ENCODE peak calls at places on chromosomes 11 and 22, in six cellular contexts. One of them, this sample, is unnamed.

GRCh38 chr22:40385041-40385782 is 14.8 kb downstream of the SGSM3 start:
- DNase-seq in cardiac fibroblast: no peak
- DNase-seq in GM06990: peak
- DNase-seq in left ventricle myocardium inferior: no peak
- DNase-seq in brain microvascular endothelial cell: no peak
- DNase-seq in HCT116: no peak
- DNase-seq in this sample: no peak

GRCh38 chr11:94770563-94771120 is 2.5 kb downstream of the AMOTL1 start:
- DNase-seq in HCT116: no peak
- DNase-seq in cardiac fibroblast: no peak
- DNase-seq in left ventricle myocardium inferior: no peak
- DNase-seq in brain microvascular endothelial cell: no peak
- DNase-seq in GM06990: no peak
- DNase-seq in this sample: no peak

GRCh38 chr11:35035894-35036408 is 103.0 kb upstream of the CD44 start:
- DNase-seq in HCT116: no peak
- DNase-seq in left ventricle myocardium inferior: no peak
- DNase-seq in cardiac fibroblast: peak
- DNase-seq in brain microvascular endothelial cell: peak
- DNase-seq in GM06990: peak
- DNase-seq in this sample: peak

GRCh38 chr11:1490651-1491050 is 4.1 kb upstream of the MOB2 start:
- DNase-seq in HCT116: no peak
- DNase-seq in brain microvascular endothelial cell: no peak
- DNase-seq in left ventricle myocardium inferior: no peak
- DNase-seq in GM06990: no peak
- DNase-seq in cardiac fibroblast: no peak
- DNase-seq in this sample: no peak

GRCh38 chr22:37212174-37212906 is at the start of gene SSTR3:
- DNase-seq in GM06990: no peak
- DNase-seq in brain microvascular endothelial cell: no peak
- DNase-seq in cardiac fibroblast: peak
- DNase-seq in HCT116: no peak
- DNase-seq in left ventricle myocardium inferior: no peak
- DNase-seq in this sample: no peak

GRCh38 chr11:73995731-73996130 is 13.1 kb upstream of the UCP2 start:
- DNase-seq in left ventricle myocardium inferior: no peak
- DNase-seq in cardiac fibroblast: no peak
- DNase-seq in HCT116: no peak
- DNase-seq in GM06990: no peak
- DNase-seq in brain microvascular endothelial cell: no peak
- DNase-seq in this sample: no peak

GRCh38 chr11:88402784-88403183 is 65.2 kb upstream of the CTSC start:
- DNase-seq in cardiac fibroblast: no peak
- DNase-seq in brain microvascular endothelial cell: peak
- DNase-seq in left ventricle myocardium inferior: no peak
- DNase-seq in HCT116: no peak
- DNase-seq in GM06990: no peak
- DNase-seq in this sample: no peak

GRCh38 chr11:842370-843002 is at the start of the genes POLR2L and TSPAN4:
- DNase-seq in brain microvascular endothelial cell: peak
- DNase-seq in left ventricle myocardium inferior: peak
- DNase-seq in HCT116: peak
- DNase-seq in GM06990: peak
- DNase-seq in cardiac fibroblast: peak
- DNase-seq in this sample: peak

GRCh38 chr11:112196519-112197087 is 21.3 kb downstream of the BCO2 start:
- DNase-seq in brain microvascular endothelial cell: no peak
- DNase-seq in GM06990: no peak
- DNase-seq in left ventricle myocardium inferior: no peak
- DNase-seq in cardiac fibroblast: no peak
- DNase-seq in HCT116: no peak
- DNase-seq in this sample: no peak

GRCh38 chr22:35894937-35895708 is 133.5 kb downstream of the RBFOX2 start:
- DNase-seq in brain microvascular endothelial cell: peak
- DNase-seq in cardiac fibroblast: peak
- DNase-seq in GM06990: no peak
- DNase-seq in HCT116: no peak
- DNase-seq in left ventricle myocardium inferior: no peak
- DNase-seq in this sample: peak

GRCh38 chr11:57207160-57207559 is 25.4 kb downstream of the LRRC55 start:
- DNase-seq in HCT116: no peak
- DNase-seq in cardiac fibroblast: no peak
- DNase-seq in brain microvascular endothelial cell: no peak
- DNase-seq in GM06990: no peak
- DNase-seq in left ventricle myocardium inferior: no peak
- DNase-seq in this sample: no peak

GRCh38 chr11:64341429-64341828 is 1.4 kb downstream of the CCDC88B start:
- DNase-seq in brain microvascular endothelial cell: no peak
- DNase-seq in cardiac fibroblast: no peak
- DNase-seq in left ventricle myocardium inferior: no peak
- DNase-seq in HCT116: no peak
- DNase-seq in GM06990: no peak
- DNase-seq in this sample: no peak

GRCh38 chr11:2927493-2927800 is 1.8 kb downstream of the PHLDA2 start:
- DNase-seq in brain microvascular endothelial cell: no peak
- DNase-seq in left ventricle myocardium inferior: no peak
- DNase-seq in cardiac fibroblast: no peak
- DNase-seq in GM06990: no peak
- DNase-seq in HCT116: no peak
- DNase-seq in this sample: no peak
- H3K4me3 ChIP-seq in brain microvascular endothelial cell: peak
- H3K4me3 ChIP-seq in left ventricle myocardium inferior: no peak
- H3K4me3 ChIP-seq in cardiac fibroblast: no peak
- H3K4me3 ChIP-seq in GM06990: no peak
- H3K4me3 ChIP-seq in HCT116: peak
- H3K4me3 ChIP-seq in this sample: no peak

GRCh38 chr22:32900856-32901255 is 99.4 kb downstream of the TIMP3 start:
- DNase-seq in HCT116: no peak
- DNase-seq in cardiac fibroblast: no peak
- DNase-seq in left ventricle myocardium inferior: no peak
- DNase-seq in GM06990: no peak
- DNase-seq in brain microvascular endothelial cell: no peak
- DNase-seq in this sample: no peak

GRCh38 chr22:32904044-32904443 is 102.5 kb downstream of the TIMP3 start:
- DNase-seq in HCT116: peak
- DNase-seq in GM06990: no peak
- DNase-seq in left ventricle myocardium inferior: no peak
- DNase-seq in brain microvascular endothelial cell: peak
- DNase-seq in cardiac fibroblast: peak
- DNase-seq in this sample: no peak

GRCh38 chr22:32905400-32905799 is 103.9 kb downstream of the TIMP3 start:
- DNase-seq in GM06990: no peak
- DNase-seq in left ventricle myocardium inferior: no peak
- DNase-seq in cardiac fibroblast: peak
- DNase-seq in brain microvascular endothelial cell: no peak
- DNase-seq in HCT116: no peak
- DNase-seq in this sample: peak

GRCh38 chr22:32897400-32897799 is 95.9 kb downstream of the TIMP3 start:
- DNase-seq in HCT116: no peak
- DNase-seq in left ventricle myocardium inferior: no peak
- DNase-seq in GM06990: no peak
- DNase-seq in brain microvascular endothelial cell: peak
- DNase-seq in cardiac fibroblast: no peak
- DNase-seq in this sample: peak

GRCh38 chr22:32901925-32902324 is 100.4 kb downstream of the TIMP3 start:
- DNase-seq in cardiac fibroblast: no peak
- DNase-seq in GM06990: no peak
- DNase-seq in brain microvascular endothelial cell: no peak
- DNase-seq in left ventricle myocardium inferior: no peak
- DNase-seq in HCT116: no peak
- DNase-seq in this sample: no peak
- TF ChIP-seq CTCF in cardiac fibroblast: no peak
- TF ChIP-seq CTCF in GM06990: no peak
- TF ChIP-seq CTCF in brain microvascular endothelial cell: no peak
- TF ChIP-seq CTCF in left ventricle myocardium inferior: peak
- TF ChIP-seq CTCF in HCT116: peak
- TF ChIP-seq CTCF in this sample: peak

GRCh38 chr11:46299425-46300067 is 22.1 kb downstream of the CREB3L1 start:
- DNase-seq in cardiac fibroblast: peak
- DNase-seq in left ventricle myocardium inferior: no peak
- DNase-seq in brain microvascular endothelial cell: no peak
- DNase-seq in HCT116: no peak
- DNase-seq in GM06990: no peak
- DNase-seq in this sample: no peak
- H3K4me3 ChIP-seq in cardiac fibroblast: no peak
- H3K4me3 ChIP-seq in left ventricle myocardium inferior: no peak
- H3K4me3 ChIP-seq in brain microvascular endothelial cell: peak
- H3K4me3 ChIP-seq in HCT116: no peak
- H3K4me3 ChIP-seq in GM06990: no peak
- H3K4me3 ChIP-seq in this sample: no peak

GRCh38 chr11:17416492-17416891 is 28.0 kb upstream of the KCNJ11 start:
- DNase-seq in HCT116: no peak
- DNase-seq in GM06990: no peak
- DNase-seq in cardiac fibroblast: no peak
- DNase-seq in left ventricle myocardium inferior: no peak
- DNase-seq in brain microvascular endothelial cell: no peak
- DNase-seq in this sample: no peak
- TF ChIP-seq CTCF in HCT116: no peak
- TF ChIP-seq CTCF in GM06990: no peak
- TF ChIP-seq CTCF in cardiac fibroblast: no peak
- TF ChIP-seq CTCF in left ventricle myocardium inferior: no peak
- TF ChIP-seq CTCF in brain microvascular endothelial cell: no peak
- TF ChIP-seq CTCF in this sample: no peak

GRCh38 chr11:69448471-69449284 is 32.8 kb upstream of the LINC01488 start:
- DNase-seq in GM06990: no peak
- DNase-seq in left ventricle myocardium inferior: no peak
- DNase-seq in cardiac fibroblast: no peak
- DNase-seq in brain microvascular endothelial cell: no peak
- DNase-seq in HCT116: no peak
- DNase-seq in this sample: no peak

GRCh38 chr11:69451289-69451688 is 30.2 kb upstream of the LINC01488 start:
- DNase-seq in left ventricle myocardium inferior: no peak
- DNase-seq in cardiac fibroblast: no peak
- DNase-seq in brain microvascular endothelial cell: no peak
- DNase-seq in GM06990: no peak
- DNase-seq in HCT116: no peak
- DNase-seq in this sample: no peak

GRCh38 chr11:69449320-69450063 is 32.0 kb upstream of the LINC01488 start:
- DNase-seq in HCT116: no peak
- DNase-seq in left ventricle myocardium inferior: peak
- DNase-seq in GM06990: no peak
- DNase-seq in brain microvascular endothelial cell: peak
- DNase-seq in cardiac fibroblast: peak
- DNase-seq in this sample: no peak

GRCh38 chr11:69450857-69451220 is 30.6 kb upstream of the LINC01488 start:
- DNase-seq in HCT116: no peak
- DNase-seq in GM06990: no peak
- DNase-seq in left ventricle myocardium inferior: no peak
- DNase-seq in cardiac fibroblast: no peak
- DNase-seq in brain microvascular endothelial cell: no peak
- DNase-seq in this sample: no peak

GRCh38 chr11:69450064-69450856 is 31.2 kb upstream of the LINC01488 start:
- DNase-seq in cardiac fibroblast: no peak
- DNase-seq in left ventricle myocardium inferior: peak
- DNase-seq in brain microvascular endothelial cell: no peak
- DNase-seq in HCT116: no peak
- DNase-seq in GM06990: no peak
- DNase-seq in this sample: no peak
- H3K4me3 ChIP-seq in cardiac fibroblast: no peak
- H3K4me3 ChIP-seq in left ventricle myocardium inferior: peak
- H3K4me3 ChIP-seq in brain microvascular endothelial cell: no peak
- H3K4me3 ChIP-seq in HCT116: no peak
- H3K4me3 ChIP-seq in GM06990: no peak
- H3K4me3 ChIP-seq in this sample: no peak

DNA sequence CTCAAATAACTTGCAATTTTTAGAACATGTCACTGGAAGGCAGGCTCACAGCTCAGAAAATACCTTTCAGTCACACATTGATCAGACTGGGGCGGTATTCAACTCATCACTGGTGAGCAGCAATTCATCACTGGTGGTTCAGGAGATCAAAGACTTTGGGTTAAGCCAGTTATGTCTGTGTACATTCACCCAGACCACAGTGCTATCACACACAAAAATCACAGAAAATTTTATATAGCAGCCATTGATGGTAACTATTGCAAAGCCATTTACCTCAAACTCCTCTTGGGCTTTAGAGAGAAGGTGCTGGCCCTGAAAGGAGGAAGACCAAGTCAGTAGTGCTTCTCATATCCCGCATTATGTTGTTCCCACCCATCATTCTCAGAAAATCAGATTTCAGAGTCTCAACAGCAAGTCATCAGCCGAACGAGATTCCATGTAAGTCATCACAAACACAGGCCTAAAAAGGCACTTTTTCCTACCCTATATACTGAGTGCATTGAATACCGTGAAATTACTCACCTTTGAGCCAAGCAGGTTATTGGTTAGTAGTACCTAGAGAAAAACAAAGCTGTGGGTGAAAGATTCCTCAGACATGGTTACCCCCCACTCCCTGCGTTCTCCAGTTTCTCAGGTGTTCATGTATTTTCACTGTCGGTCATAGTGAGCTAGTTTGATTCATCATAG is 14.0 kb upstream of the WDR74 start:
- DNase-seq in GM06990: no peak
- DNase-seq in cardiac fibroblast: no peak
- DNase-seq in HCT116: no peak
- DNase-seq in brain microvascular endothelial cell: no peak
- DNase-seq in left ventricle myocardium inferior: no peak
- DNase-seq in this sample: no peak
- TF ChIP-seq CTCF in GM06990: no peak
- TF ChIP-seq CTCF in cardiac fibroblast: no peak
- TF ChIP-seq CTCF in HCT116: no peak
- TF ChIP-seq CTCF in brain microvascular endothelial cell: no peak
- TF ChIP-seq CTCF in left ventricle myocardium inferior: no peak
- TF ChIP-seq CTCF in this sample: no peak

GRCh38 chr22:23970816-23971482 is 3.3 kb downstream of the DDT start:
- DNase-seq in brain microvascular endothelial cell: no peak
- DNase-seq in GM06990: no peak
- DNase-seq in cardiac fibroblast: no peak
- DNase-seq in HCT116: no peak
- DNase-seq in left ventricle myocardium inferior: no peak
- DNase-seq in this sample: no peak
- H3K4me3 ChIP-seq in brain microvascular endothelial cell: no peak
- H3K4me3 ChIP-seq in GM06990: no peak
- H3K4me3 ChIP-seq in cardiac fibroblast: no peak
- H3K4me3 ChIP-seq in HCT116: peak
- H3K4me3 ChIP-seq in left ventricle myocardium inferior: no peak
- H3K4me3 ChIP-seq in this sample: no peak

DNA sequence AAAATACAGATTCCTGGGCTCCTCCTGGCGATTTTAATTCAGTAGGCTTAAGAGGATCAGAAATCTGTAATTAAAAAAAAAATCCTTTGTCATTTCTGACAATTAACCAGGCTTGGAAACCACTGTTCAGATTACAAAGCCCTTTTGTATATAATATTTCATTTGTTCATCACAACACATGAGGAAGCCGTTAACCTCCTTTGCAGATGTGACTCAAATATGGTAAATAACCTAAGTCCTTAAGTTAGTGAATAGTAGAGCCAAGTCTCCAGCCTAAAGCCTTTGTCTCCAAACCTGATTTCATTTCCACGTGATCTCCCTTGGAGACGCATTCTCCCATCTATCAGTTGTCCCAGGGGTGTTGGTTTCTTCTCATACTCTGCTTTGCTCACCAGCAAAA is 67.6 kb downstream of the UBASH3B start:
- DNase-seq in brain microvascular endothelial cell: no peak
- DNase-seq in HCT116: no peak
- DNase-seq in GM06990: no peak
- DNase-seq in left ventricle myocardium inferior: no peak
- DNase-seq in cardiac fibroblast: no peak
- DNase-seq in this sample: no peak
- TF ChIP-seq CTCF in brain microvascular endothelial cell: no peak
- TF ChIP-seq CTCF in HCT116: no peak
- TF ChIP-seq CTCF in GM06990: no peak
- TF ChIP-seq CTCF in left ventricle myocardium inferior: no peak
- TF ChIP-seq CTCF in cardiac fibroblast: no peak
- TF ChIP-seq CTCF in this sample: no peak